ENCODE peak calls at places on chromosomes 5 and 9, in eight cellular contexts. One of them, this sample, is unnamed.
A peak's percentile ranks its signal among the peaks of the same experiment; 100 is the strongest.

GRCh38 chr9:18405240-18405639 is 68.7 kb upstream of the ADAMTSL1 start:
- DNase-seq in foreskin fibroblast: peak; percentile 58
- DNase-seq in SK-N-SH: no peak
- DNase-seq in A549: no peak
- DNase-seq in esophagus squamous epithelium: no peak
- DNase-seq in RWPE1: peak; percentile 3
- DNase-seq in nephron progenitor cell: no peak
- DNase-seq in AG04449: no peak
- DNase-seq in this sample: no peak

GRCh38 chr5:145848854-145849253 is 13.7 kb upstream of the PRELID2 start:
- DNase-seq in foreskin fibroblast: peak; percentile 64
- DNase-seq in SK-N-SH: no peak
- DNase-seq in A549: no peak
- DNase-seq in esophagus squamous epithelium: no peak
- DNase-seq in RWPE1: peak; percentile 63
- DNase-seq in nephron progenitor cell: no peak
- DNase-seq in AG04449: no peak
- DNase-seq in this sample: no peak

GRCh38 chr5:145946112-145946861 is 9.9 kb downstream of the SH3RF2 start:
- DNase-seq in foreskin fibroblast: peak; percentile 74
- DNase-seq in SK-N-SH: peak; percentile 14
- DNase-seq in A549: peak; percentile 66
- DNase-seq in esophagus squamous epithelium: no peak
- DNase-seq in RWPE1: peak; percentile 58
- DNase-seq in nephron progenitor cell: no peak
- DNase-seq in AG04449: peak; percentile 70
- DNase-seq in this sample: peak; percentile 28

GRCh38 chr9:91192785-91193657 is 168.7 kb downstream of the AUH start:
- DNase-seq in foreskin fibroblast: peak; percentile 99
- DNase-seq in SK-N-SH: peak; percentile 75
- DNase-seq in A549: peak; percentile 96
- DNase-seq in esophagus squamous epithelium: no peak
- DNase-seq in RWPE1: peak; percentile 98
- DNase-seq in nephron progenitor cell: peak; percentile 61
- DNase-seq in AG04449: peak; percentile 99
- DNase-seq in this sample: no peak

GRCh38 chr5:132629230-132629944 is 28.6 kb upstream of the IL13 start:
- DNase-seq in foreskin fibroblast: no peak
- DNase-seq in SK-N-SH: no peak
- DNase-seq in A549: no peak
- DNase-seq in esophagus squamous epithelium: no peak
- DNase-seq in RWPE1: no peak
- DNase-seq in nephron progenitor cell: no peak
- DNase-seq in AG04449: no peak
- DNase-seq in this sample: peak; percentile 56

GRCh38 chr5:12330993-12331588 is 426.8 kb upstream of the CTNND2 start:
- DNase-seq in foreskin fibroblast: no peak
- DNase-seq in SK-N-SH: no peak
- DNase-seq in A549: no peak
- DNase-seq in esophagus squamous epithelium: no peak
- DNase-seq in RWPE1: no peak
- DNase-seq in nephron progenitor cell: no peak
- DNase-seq in AG04449: no peak
- DNase-seq in this sample: no peak

GRCh38 chr9:94083384-94083783 is 880 bp upstream of the PTPDC1 start:
- DNase-seq in foreskin fibroblast: no peak
- DNase-seq in SK-N-SH: no peak
- DNase-seq in A549: no peak
- DNase-seq in esophagus squamous epithelium: no peak
- DNase-seq in RWPE1: no peak
- DNase-seq in nephron progenitor cell: no peak
- DNase-seq in AG04449: no peak
- DNase-seq in this sample: no peak

GRCh38 chr9:120358877-120359276 is 221.1 kb downstream of the CDK5RAP2 start:
- DNase-seq in foreskin fibroblast: no peak
- DNase-seq in SK-N-SH: no peak
- DNase-seq in A549: no peak
- DNase-seq in esophagus squamous epithelium: no peak
- DNase-seq in RWPE1: no peak
- DNase-seq in nephron progenitor cell: no peak
- DNase-seq in AG04449: no peak
- DNase-seq in this sample: no peak

GRCh38 chr9:2017209-2017458 is 2.0 kb downstream of the SMARCA2 start:
- DNase-seq in foreskin fibroblast: peak; percentile 71
- DNase-seq in SK-N-SH: no peak
- DNase-seq in A549: no peak
- DNase-seq in esophagus squamous epithelium: no peak
- DNase-seq in RWPE1: no peak
- DNase-seq in nephron progenitor cell: no peak
- DNase-seq in AG04449: no peak
- DNase-seq in this sample: no peak

GRCh38 chr9:114775981-114776380 is 29.9 kb downstream of the TNFSF15 start:
- DNase-seq in foreskin fibroblast: no peak
- DNase-seq in SK-N-SH: no peak
- DNase-seq in A549: no peak
- DNase-seq in esophagus squamous epithelium: no peak
- DNase-seq in RWPE1: no peak
- DNase-seq in nephron progenitor cell: no peak
- DNase-seq in AG04449: no peak
- DNase-seq in this sample: no peak

GRCh38 chr5:98804066-98804465 is 30.6 kb downstream of the RGMB start:
- DNase-seq in foreskin fibroblast: peak; percentile 36
- DNase-seq in SK-N-SH: no peak
- DNase-seq in A549: no peak
- DNase-seq in esophagus squamous epithelium: no peak
- DNase-seq in RWPE1: peak; percentile 42
- DNase-seq in nephron progenitor cell: no peak
- DNase-seq in AG04449: no peak
- DNase-seq in this sample: no peak

GRCh38 chr9:36632892-36633291 is 60.2 kb downstream of the MELK start:
- DNase-seq in foreskin fibroblast: peak; percentile 61
- DNase-seq in SK-N-SH: peak; percentile 47
- DNase-seq in A549: peak; percentile 36
- DNase-seq in esophagus squamous epithelium: no peak
- DNase-seq in RWPE1: peak; percentile 31
- DNase-seq in nephron progenitor cell: no peak
- DNase-seq in AG04449: no peak
- DNase-seq in this sample: peak; percentile 23

GRCh38 chr5:30605693-30606268 is 587.7 kb upstream of the CDH6 start:
- DNase-seq in foreskin fibroblast: no peak
- DNase-seq in SK-N-SH: no peak
- DNase-seq in A549: no peak
- DNase-seq in esophagus squamous epithelium: no peak
- DNase-seq in RWPE1: no peak
- DNase-seq in nephron progenitor cell: no peak
- DNase-seq in AG04449: no peak
- DNase-seq in this sample: no peak

GRCh38 chr5:123705741-123706140 is 193.8 kb downstream of the CSNK1G3 start:
- DNase-seq in foreskin fibroblast: peak; percentile 82
- DNase-seq in SK-N-SH: no peak
- DNase-seq in A549: no peak
- DNase-seq in esophagus squamous epithelium: no peak
- DNase-seq in RWPE1: peak; percentile 29
- DNase-seq in nephron progenitor cell: no peak
- DNase-seq in AG04449: no peak
- DNase-seq in this sample: no peak

GRCh38 chr5:168023190-168023589 is 268.3 kb upstream of the WWC1 start:
- DNase-seq in foreskin fibroblast: no peak
- DNase-seq in SK-N-SH: peak; percentile 87
- DNase-seq in A549: no peak
- DNase-seq in esophagus squamous epithelium: no peak
- DNase-seq in RWPE1: no peak
- DNase-seq in nephron progenitor cell: no peak
- DNase-seq in AG04449: no peak
- DNase-seq in this sample: no peak

GRCh38 chr5:127963931-127964330 is 119.6 kb upstream of the SLC12A2 start:
- DNase-seq in foreskin fibroblast: peak; percentile 75
- DNase-seq in SK-N-SH: no peak
- DNase-seq in A549: no peak
- DNase-seq in esophagus squamous epithelium: no peak
- DNase-seq in RWPE1: no peak
- DNase-seq in nephron progenitor cell: no peak
- DNase-seq in AG04449: no peak
- DNase-seq in this sample: no peak

GRCh38 chr5:179198865-179199645 is 138.9 kb downstream of the ZNF354C start:
- DNase-seq in foreskin fibroblast: no peak
- DNase-seq in SK-N-SH: no peak
- DNase-seq in A549: no peak
- DNase-seq in esophagus squamous epithelium: no peak
- DNase-seq in RWPE1: no peak
- DNase-seq in nephron progenitor cell: peak; percentile 3
- DNase-seq in AG04449: no peak
- DNase-seq in this sample: no peak

GRCh38 chr9:503331-503730 is 288.7 kb downstream of the DOCK8 start:
- DNase-seq in foreskin fibroblast: no peak
- DNase-seq in SK-N-SH: no peak
- DNase-seq in A549: no peak
- DNase-seq in esophagus squamous epithelium: no peak
- DNase-seq in RWPE1: no peak
- DNase-seq in nephron progenitor cell: no peak
- DNase-seq in AG04449: no peak
- DNase-seq in this sample: no peak

GRCh38 chr9:504921-505821 is 290.5 kb downstream of the DOCK8 start:
- DNase-seq in foreskin fibroblast: peak; percentile 25
- DNase-seq in SK-N-SH: peak; percentile 32
- DNase-seq in A549: peak; percentile 26
- DNase-seq in esophagus squamous epithelium: no peak
- DNase-seq in RWPE1: peak; percentile 8
- DNase-seq in nephron progenitor cell: peak; percentile 55
- DNase-seq in AG04449: no peak
- DNase-seq in this sample: peak; percentile 46

DNA sequence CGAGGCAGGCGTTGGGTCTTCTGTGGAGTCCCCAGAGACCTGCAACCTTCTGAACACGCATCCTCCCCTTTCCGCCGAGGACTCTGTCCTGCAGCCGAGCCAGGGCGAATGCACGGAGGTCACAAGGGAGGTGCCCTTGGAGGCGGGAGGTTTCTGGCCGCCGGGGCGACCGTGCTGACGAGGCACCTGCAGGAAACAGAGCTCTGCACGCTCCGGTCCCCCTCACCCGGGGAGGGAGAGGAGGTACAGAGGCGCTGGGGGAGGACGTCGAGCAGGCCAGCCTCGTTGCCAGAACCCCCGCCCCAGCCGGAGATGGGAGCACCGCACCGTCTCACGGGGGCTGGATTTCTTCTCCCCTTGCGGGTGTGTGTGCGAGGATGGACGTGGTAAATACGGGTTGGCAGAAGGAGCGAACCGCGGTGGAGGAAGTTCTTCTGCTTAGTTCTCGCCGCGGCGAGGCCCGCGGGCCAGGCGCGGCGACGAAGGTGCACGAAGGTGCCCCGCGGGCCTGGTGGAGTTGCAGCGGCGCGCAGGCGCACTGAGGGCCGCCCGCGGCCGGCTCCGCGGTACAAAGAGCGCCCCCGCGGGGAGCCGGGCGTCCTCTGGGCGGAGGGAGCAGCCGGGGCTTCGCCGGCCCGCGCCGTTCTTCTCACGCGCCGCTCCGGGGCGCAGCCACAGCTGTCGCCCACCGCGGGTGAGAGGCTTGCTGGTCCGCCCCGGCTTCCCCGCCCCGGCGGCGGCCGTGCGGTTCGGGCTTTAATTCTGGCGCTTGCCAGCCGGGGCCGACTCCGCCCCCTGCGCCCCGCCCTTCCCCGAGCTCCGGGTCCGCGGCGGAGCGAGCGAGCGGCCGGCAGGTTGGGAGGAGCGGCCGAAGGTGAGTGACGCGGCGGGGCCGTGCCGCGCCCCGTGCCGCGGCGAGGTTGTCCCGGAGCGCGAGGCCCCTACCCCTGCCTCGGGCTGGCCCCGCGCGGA is 289.5 kb downstream of the DOCK8 start:
- DNase-seq in foreskin fibroblast: peak; percentile 72
- DNase-seq in SK-N-SH: peak; percentile 76
- DNase-seq in A549: peak; percentile 81
- DNase-seq in esophagus squamous epithelium: no peak
- DNase-seq in RWPE1: peak; percentile 70
- DNase-seq in nephron progenitor cell: peak; percentile 88
- DNase-seq in AG04449: no peak
- DNase-seq in this sample: peak; percentile 92
- TF ChIP-seq CTCF in foreskin fibroblast: no peak
- TF ChIP-seq CTCF in SK-N-SH: no peak
- TF ChIP-seq CTCF in A549: peak; percentile 74
- TF ChIP-seq CTCF in esophagus squamous epithelium: peak; percentile 47
- TF ChIP-seq CTCF in RWPE1: peak; percentile 56
- TF ChIP-seq CTCF in nephron progenitor cell: no peak
- TF ChIP-seq CTCF in AG04449: peak; percentile 43
- TF ChIP-seq CTCF in this sample: peak; percentile 55

DNA sequence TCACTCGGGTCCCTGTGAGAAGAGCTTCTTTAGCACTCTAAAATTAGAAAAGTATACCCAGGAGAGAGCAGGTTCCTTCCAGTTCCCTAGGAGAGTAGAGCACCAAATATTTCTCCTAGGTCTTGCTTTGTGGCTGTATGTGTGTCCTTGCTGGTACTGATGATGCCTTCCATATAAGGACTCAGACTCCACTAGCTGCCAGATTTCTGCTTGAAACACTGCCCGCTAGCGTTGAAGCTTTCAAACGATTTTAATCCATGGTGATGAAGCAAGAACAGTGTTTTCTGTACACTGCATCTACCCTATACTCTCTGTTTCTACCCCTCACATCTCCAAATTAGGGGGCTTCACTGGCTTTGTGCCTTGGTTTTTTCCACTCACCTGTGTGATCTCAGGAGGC is 2.4 kb upstream of the SMC2 start:
- DNase-seq in foreskin fibroblast: no peak
- DNase-seq in SK-N-SH: no peak
- DNase-seq in A549: peak; percentile 25
- DNase-seq in esophagus squamous epithelium: no peak
- DNase-seq in RWPE1: no peak
- DNase-seq in nephron progenitor cell: no peak
- DNase-seq in AG04449: no peak
- DNase-seq in this sample: peak; percentile 17
- TF ChIP-seq CTCF in foreskin fibroblast: no peak
- TF ChIP-seq CTCF in SK-N-SH: peak; percentile 46
- TF ChIP-seq CTCF in A549: no peak
- TF ChIP-seq CTCF in esophagus squamous epithelium: no peak
- TF ChIP-seq CTCF in RWPE1: no peak
- TF ChIP-seq CTCF in nephron progenitor cell: no peak
- TF ChIP-seq CTCF in AG04449: no peak
- TF ChIP-seq CTCF in this sample: no peak

DNA sequence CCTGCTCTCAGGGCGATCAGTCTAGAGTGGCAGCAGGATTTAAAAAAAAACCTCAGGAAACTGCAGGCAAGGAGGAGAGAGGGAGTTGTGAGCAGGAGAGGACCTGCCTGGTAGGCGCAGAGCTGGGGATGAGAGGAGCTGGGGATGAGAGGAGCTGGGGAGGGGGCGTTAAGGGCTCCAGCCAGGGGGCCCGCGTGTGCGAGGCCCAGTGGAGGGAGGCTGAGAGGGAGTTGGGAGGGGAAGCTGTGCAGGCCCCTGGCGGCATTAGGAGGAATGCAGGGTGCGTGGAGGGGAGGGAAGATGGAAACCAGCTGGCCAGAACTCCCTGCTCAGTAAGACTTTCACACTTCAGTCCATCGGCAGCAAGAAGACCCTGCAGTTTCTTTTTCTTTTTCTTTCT is 45.2 kb upstream of the HMCN2 start:
- DNase-seq in foreskin fibroblast: peak; percentile 66
- DNase-seq in SK-N-SH: peak; percentile 89
- DNase-seq in A549: no peak
- DNase-seq in esophagus squamous epithelium: no peak
- DNase-seq in RWPE1: no peak
- DNase-seq in nephron progenitor cell: peak; percentile 52
- DNase-seq in AG04449: no peak
- DNase-seq in this sample: no peak
- TF ChIP-seq CTCF in foreskin fibroblast: peak; percentile 29
- TF ChIP-seq CTCF in SK-N-SH: no peak
- TF ChIP-seq CTCF in A549: no peak
- TF ChIP-seq CTCF in esophagus squamous epithelium: no peak
- TF ChIP-seq CTCF in RWPE1: no peak
- TF ChIP-seq CTCF in nephron progenitor cell: peak; percentile 29
- TF ChIP-seq CTCF in AG04449: peak; percentile 58
- TF ChIP-seq CTCF in this sample: no peak

GRCh38 chr9:127049044-127049443 is 73.4 kb downstream of the ANGPTL2 start:
- DNase-seq in foreskin fibroblast: peak; percentile 87
- DNase-seq in SK-N-SH: no peak
- DNase-seq in A549: peak; percentile 29
- DNase-seq in esophagus squamous epithelium: no peak
- DNase-seq in RWPE1: peak; percentile 89
- DNase-seq in nephron progenitor cell: no peak
- DNase-seq in AG04449: peak; percentile 51
- DNase-seq in this sample: peak; percentile 11
- TF ChIP-seq CTCF in foreskin fibroblast: peak; percentile 28
- TF ChIP-seq CTCF in SK-N-SH: no peak
- TF ChIP-seq CTCF in A549: no peak
- TF ChIP-seq CTCF in esophagus squamous epithelium: peak; percentile 53
- TF ChIP-seq CTCF in RWPE1: no peak
- TF ChIP-seq CTCF in nephron progenitor cell: no peak
- TF ChIP-seq CTCF in AG04449: no peak
- TF ChIP-seq CTCF in this sample: no peak

This sample was measured in GM13977.